ENCODE peak calls at places on chromosome 12, in five cellular contexts. N is SW 1271, K is A549, T is Caki2, X is left cardiac atrium. B is an unnamed sample.

GRCh38 chr12:7497661-7498060 is 5.9 kb downstream of the CD163 start:
- DNase-seq in N (no peak), K (no peak), T (no peak), X (no peak), B (no peak)

GRCh38 chr12:95838125-95838524 is 20.6 kb upstream of the SNRPF start:
- DNase-seq in N (no peak), K (peak), T (no peak), X (no peak), B (peak)

GRCh38 chr12:109461846-109462766 is 15.0 kb downstream of the KCTD10 start:
- DNase-seq in N (peak), K (peak), T (peak), X (peak), B (no peak)

GRCh38 chr12:53103860-53104305 is 597 bp downstream of the SOAT2 start:
- DNase-seq in N (no peak), K (no peak), T (no peak), X (no peak), B (peak)

GRCh38 chr12:68609955-68610434 is 704 bp upstream of the RAP1B start:
- DNase-seq in N (peak), K (peak), T (no peak), X (no peak), B (peak)

GRCh38 chr12:91507754-91508153 is 325.1 kb upstream of the DCN start:
- DNase-seq in N (no peak), K (no peak), T (no peak), X (no peak), B (no peak)

GRCh38 chr12:71397433-71397954 is 42.1 kb upstream of the LGR5 start:
- DNase-seq in N (peak), K (no peak), T (no peak), X (no peak), B (no peak)

GRCh38 chr12:101459642-101460346 is 15.3 kb upstream of the SPIC start:
- DNase-seq in N (no peak), K (peak), T (peak), X (no peak), B (no peak)